ENCODE peak calls at places on chromosome 18, in ten cellular contexts. Y is EL; R is HS-5; F is HTR-8/SVneo; T is NCI-H1694; U is activated T-helper 1 cell treated with anti-CD3 and anti-CD28 coated beads, Interleukin-12 subunit alpha, Interleukin-12 subunit beta, Interleukin-2, Interleukin-4 antibody, amounts not matched to agents 30 ng/mL and 10 ng/mL and 1 ng/mL, durations not matched to agents 14 hours and 24 hours and 36 hours; H is NCI-H146; V is kidney tubule cell; A is osteocyte; E is GM10248. N is an unnamed sample.

GRCh38 chr18:46053368-46054095 is 18.5 kb downstream of the PSTPIP2 start:
- DNase-seq in V (no peak), Y (no peak), A (no peak), F (no peak), R (no peak), E (no peak), T (no peak), U (no peak), H (no peak), N (no peak)

GRCh38 chr18:46324556-46324955 is 220.4 kb downstream of the HAUS1 start:
- DNase-seq in E (no peak), V (peak; percentile 81), Y (peak; percentile 52), F (peak; percentile 47), A (no peak), U (no peak), T (peak; percentile 10), H (peak; percentile 60), R (peak; percentile 14), N (peak; percentile 79)

GRCh38 chr18:45836242-45837215 is 11.1 kb downstream of the SIGLEC15 start:
- DNase-seq in Y (no peak), V (no peak), R (no peak), E (no peak), A (no peak), H (peak; percentile 63), T (no peak), U (no peak), F (no peak), N (no peak)

GRCh38 chr18:26763745-26764144 is 101.8 kb downstream of the AQP4 start:
- DNase-seq in E (no peak), A (no peak), F (no peak), V (no peak), T (no peak), H (no peak), R (no peak), Y (no peak), U (no peak), N (no peak)

GRCh38 chr18:38307919-38308318 is 742.3 kb upstream of the CELF4 start:
- DNase-seq in Y (no peak), A (no peak), F (no peak), T (no peak), R (no peak), E (no peak), H (no peak), U (no peak), V (no peak), N (no peak)

GRCh38 chr18:76488190-76488589 is 6.9 kb downstream of the ZNF516 start:
- DNase-seq in Y (peak; percentile 57), A (no peak), V (peak; percentile 36), T (no peak), R (no peak), U (no peak), H (no peak), F (no peak), E (no peak), N (no peak)

GRCh38 chr18:6382968-6383367 is 31.7 kb downstream of the L3MBTL4 start:
- DNase-seq in R (no peak), H (no peak), E (no peak), V (peak; percentile 43), Y (no peak), A (no peak), U (no peak), F (no peak), T (no peak), N (no peak)

GRCh38 chr18:79617521-79618500 is 61.8 kb upstream of the CTDP1 start:
- DNase-seq in H (no peak), R (no peak), U (no peak), A (no peak), T (no peak), E (no peak), F (no peak), V (no peak), Y (no peak), N (no peak)

GRCh38 chr18:45589559-45590041 is 25.7 kb upstream of the SLC14A2 start:
- DNase-seq in H (no peak), U (no peak), Y (peak; percentile 88), R (peak; percentile 42), E (no peak), A (peak; percentile 90), V (no peak), F (peak; percentile 10), T (no peak), N (peak; percentile 89)

GRCh38 chr18:74534981-74535649 is 815 bp downstream of the CNDP1 start:
- DNase-seq in A (no peak), R (no peak), U (no peak), Y (no peak), F (no peak), T (no peak), H (peak; percentile 36), V (no peak), E (no peak), N (no peak)

GRCh38 chr18:58960946-58961722 is 96.5 kb downstream of the ZNF532 start:
- DNase-seq in R (no peak), T (no peak), Y (no peak), V (no peak), A (no peak), F (no peak), U (no peak), H (no peak), E (no peak), N (no peak)

GRCh38 chr18:79372991-79373390 is 22.7 kb upstream of the NFATC1 start:
- DNase-seq in R (no peak), V (no peak), H (no peak), T (no peak), U (no peak), Y (no peak), A (no peak), E (no peak), F (no peak), N (no peak)

GRCh38 chr18:32909798-32910561 is 137.2 kb upstream of the KLHL14 start:
- DNase-seq in Y (no peak), F (no peak), U (no peak), A (no peak), H (no peak), E (no peak), T (no peak), V (no peak), R (no peak), N (no peak)

GRCh38 chr18:64539852-64540251 is 391.0 kb upstream of the LINC00305 start:
- DNase-seq in Y (no peak), T (no peak), U (no peak), R (no peak), A (no peak), H (no peak), E (no peak), V (peak; percentile 14), F (no peak), N (no peak)

GRCh38 chr18:45084207-45084606 is 403.5 kb downstream of the SETBP1 start:
- DNase-seq in V (no peak), A (no peak), Y (no peak), H (no peak), T (no peak), E (no peak), F (no peak), U (no peak), R (no peak), N (no peak)